ENCODE peak calls at places on chromosomes 6 and 20, in five cellular contexts. I, J, U, B and V are unnamed samples.

GRCh38 chr6:149114167-149114566 is 203.3 kb upstream of the TAB2 start:
- DNase-seq in I (no peak), U (peak; percentile 19), B (no peak), J (no peak), V (peak; percentile 71)

GRCh38 chr20:37358366-37359150 is 12.6 kb downstream of the SRC start:
- DNase-seq in B (peak; percentile 83), I (no peak), J (no peak), U (no peak), V (no peak)

GRCh38 chr6:53666271-53666626 is 693 bp upstream of the KLHL31 start:
- DNase-seq in U (no peak), J (no peak), B (no peak), I (no peak), V (no peak)

GRCh38 chr20:50931048-50931305 is 260 bp downstream of the ADNP start:
- DNase-seq in I (no peak), J (no peak), B (no peak), U (no peak), V (no peak)

GRCh38 chr6:5205877-5206840 is 54.6 kb downstream of the LYRM4 start:
- DNase-seq in J (peak; percentile 64), U (peak; percentile 80), B (no peak), I (peak; percentile 63), V (peak; percentile 67)

GRCh38 chr6:142927274-142927586 is 17.7 kb downstream of the HIVEP2 start:
- DNase-seq in J (no peak), I (no peak), U (no peak), B (no peak), V (no peak)

GRCh38 chr20:1474817-1475603 is 8.4 kb upstream of the NSFL1C start:
- DNase-seq in I (no peak), J (no peak), U (no peak), B (no peak), V (no peak)

GRCh38 chr6:135231469-135231844 is 50.3 kb downstream of the MYB start:
- DNase-seq in U (no peak), B (no peak), I (no peak), J (no peak), V (no peak)

GRCh38 chr20:20267685-20268429 is 100.0 kb upstream of the INSM1 start:
- DNase-seq in U (no peak), J (no peak), B (no peak), I (no peak), V (no peak)

GRCh38 chr20:32792316-32792715 is 27.4 kb upstream of the MAPRE1 start:
- DNase-seq in B (no peak), I (no peak), J (peak; percentile 23), U (no peak), V (no peak)

GRCh38 chr20:58669287-58670006 is 18.4 kb downstream of the STX16 start:
- DNase-seq in J (no peak), B (no peak), I (no peak), U (no peak), V (no peak)
- H3K36me3 ChIP-seq in J (peaks cover 39% of the 10 kb centered on the region), B (peaks cover 9% of the 10 kb centered on the region), I (peaks cover 4% of the 10 kb centered on the region), U (peaks cover 60% of the 10 kb centered on the region), V (peaks cover 64% of the 10 kb centered on the region)

DNA sequence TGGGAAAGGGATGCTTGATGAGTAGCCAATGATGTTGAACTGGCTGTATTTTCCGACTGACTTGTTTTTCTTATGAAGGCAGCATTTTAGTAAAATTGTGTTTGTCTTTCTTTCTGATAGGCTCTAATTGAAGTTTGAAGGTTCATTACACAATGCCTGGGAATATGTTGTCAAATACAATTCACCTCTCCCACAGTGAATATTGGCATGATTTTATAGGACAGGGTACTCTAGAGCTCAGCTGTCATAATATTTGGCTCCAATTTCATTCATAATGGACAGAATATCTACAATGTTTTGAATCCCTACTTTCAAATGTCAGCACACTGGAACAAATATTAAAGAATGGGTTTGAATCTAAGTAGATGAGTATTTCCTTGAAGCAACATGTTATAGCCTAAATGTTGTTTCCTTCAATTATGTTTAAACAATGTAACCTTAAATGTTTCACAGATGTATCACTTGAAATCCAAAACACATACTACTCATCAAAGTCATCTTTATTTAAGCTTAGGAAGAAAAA is 81.4 kb downstream of the LAMA2 start:
- DNase-seq in U (no peak), B (no peak), J (no peak), I (no peak), V (no peak)
- H3K4me3 ChIP-seq in U (no peak overlapping the region), B (no peak overlapping the region), J (no peak overlapping the region), I (no peak overlapping the region), V (no peak overlapping the region)

GRCh38 chr6:106536863-106537262 is 92.4 kb downstream of the RTN4IP1 start:
- DNase-seq in B (no peak), J (peak; percentile 41), I (no peak), U (no peak), V (no peak)

GRCh38 chr6:106535012-106535411 is 94.3 kb downstream of the RTN4IP1 start:
- DNase-seq in I (no peak), B (no peak), U (no peak), J (no peak), V (no peak)

GRCh38 chr6:106536357-106536756 is 92.9 kb downstream of the RTN4IP1 start:
- DNase-seq in U (no peak), B (no peak), J (peak; percentile 54), I (no peak), V (no peak)

GRCh38 chr6:106537662-106538061 is 91.6 kb downstream of the RTN4IP1 start:
- DNase-seq in J (no peak), U (no peak), B (no peak), I (no peak), V (no peak)

GRCh38 chr6:106534564-106534982 is 94.7 kb downstream of the RTN4IP1 start:
- DNase-seq in B (no peak), J (no peak), I (no peak), U (no peak), V (no peak)
- H3K36me3 ChIP-seq in B (no peaks in the 10 kb centered on the region), J (no peaks in the 10 kb centered on the region), I (no peaks in the 10 kb centered on the region), U (no peaks in the 10 kb centered on the region), V (no peaks in the 10 kb centered on the region)

GRCh38 chr6:111486475-111486874 is 3.5 kb upstream of the REV3L start:
- DNase-seq in J (no peak), B (no peak), I (no peak), U (no peak), V (no peak)
- H3K4me3 ChIP-seq in J (no peak overlapping the region), B (no peak overlapping the region), I (no peak overlapping the region), U (no peak overlapping the region), V (no peak overlapping the region)

GRCh38 chr6:152351742-152352141 is 285.4 kb downstream of the SYNE1 start:
- DNase-seq in U (no peak), J (no peak), B (no peak), I (no peak), V (no peak)
- H3K36me3 ChIP-seq in U (peaks cover 54% of the 10 kb centered on the region), J (peaks cover 47% of the 10 kb centered on the region), B (peaks cover 16% of the 10 kb centered on the region), I (peaks cover 8% of the 10 kb centered on the region), V (peaks cover 85% of the 10 kb centered on the region)

DNA sequence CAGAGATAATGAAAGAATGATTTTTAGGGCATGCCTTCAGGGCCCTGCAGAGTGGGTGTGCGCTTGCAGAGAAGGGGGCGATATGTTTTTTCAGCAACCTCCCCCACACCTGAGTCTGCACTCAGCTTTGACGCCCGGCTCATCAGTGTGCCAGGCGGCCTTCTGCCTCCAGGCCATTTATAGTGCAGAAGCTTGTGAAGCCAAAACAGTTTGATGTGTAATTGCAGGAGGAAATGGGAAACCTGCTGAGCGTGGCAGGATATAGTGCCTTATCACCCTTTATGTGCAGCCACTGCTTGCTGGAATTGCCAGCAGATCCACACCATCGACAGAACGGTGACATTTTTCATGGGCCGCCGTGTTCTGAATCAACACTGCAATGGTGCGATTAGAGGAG is 178.2 kb downstream of the CDH4 start:
- DNase-seq in I (no peak), U (no peak), J (no peak), B (no peak), V (no peak)
- H3K4me3 ChIP-seq in I (no peak overlapping the region), U (no peak overlapping the region), J (no peak overlapping the region), B (no peak overlapping the region), V (no peak overlapping the region)

GRCh38 chr6:106533079-106533478 is 96.2 kb downstream of the RTN4IP1 start:
- DNase-seq in I (no peak), J (no peak), U (no peak), B (no peak), V (no peak)
- H3K36me3 ChIP-seq in I (no peaks in the 10 kb centered on the region), J (no peaks in the 10 kb centered on the region), U (no peaks in the 10 kb centered on the region), B (no peaks in the 10 kb centered on the region), V (no peaks in the 10 kb centered on the region)

GRCh38 chr6:11025911-11026635 is 18.0 kb downstream of the ELOVL2 start:
- DNase-seq in I (no peak), J (no peak), U (no peak), B (no peak), V (no peak)
- H3K4me3 ChIP-seq in I (no peak overlapping the region), J (no peak overlapping the region), U (no peak overlapping the region), B (no peak overlapping the region), V (peak overlapping the region; percentile 17)